ENCODE peak calls at places on chromosomes 16 and 17, in six cellular contexts. F is testis, P is heart left ventricle, I is GM12892, K is K562, Y is A549. B is an unnamed sample.

GRCh38 chr16:27436921-27437650 is 35.1 kb downstream of the IL21R start:
- DNase-seq in F (peak; percentile 7), P (no peak), I (no peak), K (no peak), Y (no peak), B (no peak)

GRCh38 chr17:16456770-16457316 is 35.1 kb downstream of the LRRC75A start:
- DNase-seq in F (peak; percentile 74), P (no peak), I (no peak), K (no peak), Y (no peak), B (no peak)

GRCh38 chr17:39727556-39727955 is 2.8 kb downstream of the MIEN1 start:
- DNase-seq in F (no peak), P (no peak), I (no peak), K (no peak), Y (no peak), B (no peak)

GRCh38 chr16:14548933-14549788 is 80.9 kb downstream of the PARN start:
- DNase-seq in F (no peak), P (no peak), I (no peak), K (no peak), Y (no peak), B (no peak)

GRCh38 chr17:82889496-82890338 is 49.9 kb upstream of the ZNF750 start:
- DNase-seq in F (no peak), P (peak; percentile 25), I (no peak), K (no peak), Y (no peak), B (peak; percentile 83)

GRCh38 chr17:44308865-44309264 is 464 bp downstream of the RUNDC3A start:
- DNase-seq in F (no peak), P (no peak), I (no peak), K (no peak), Y (no peak), B (peak; percentile 17)

GRCh38 chr17:78174332-78174869 is 6.0 kb downstream of the SYNGR2 start:
- DNase-seq in F (peak; percentile 65), P (peak; percentile 91), I (no peak), K (no peak), Y (no peak), B (peak; percentile 95)

GRCh38 chr16:68486671-68487495 is 38.6 kb upstream of the SMPD3 start:
- DNase-seq in F (no peak), P (no peak), I (no peak), K (no peak), Y (no peak), B (peak; percentile 63)

GRCh38 chr16:1333149-1333812 is at the start of gene BAIAP3:
- DNase-seq in F (peak; percentile 60), P (no peak), I (peak; percentile 64), K (peak; percentile 88), Y (peak; percentile 46), B (no peak)

GRCh38 chr16:16882766-16883165 is 503.8 kb downstream of the NPIPA7 start:
- DNase-seq in F (no peak), P (no peak), I (no peak), K (no peak), Y (no peak), B (no peak)

GRCh38 chr16:87845213-87845612 is 24.1 kb downstream of the SLC7A5 start:
- DNase-seq in F (peak; percentile 67), P (no peak), I (no peak), K (no peak), Y (no peak), B (no peak)

GRCh38 chr16:72066747-72067146 is 3.7 kb downstream of the HPR start:
- DNase-seq in F (no peak), P (no peak), I (no peak), K (peak; percentile 46), Y (peak; percentile 48), B (no peak)

GRCh38 chr16:52491216-52491615 is 55.7 kb downstream of the TOX3 start:
- DNase-seq in F (no peak), P (no peak), I (no peak), K (no peak), Y (no peak), B (no peak)

GRCh38 chr17:43560461-43561427 is 14.6 kb upstream of the ETV4 start:
- DNase-seq in F (no peak), P (no peak), I (no peak), K (no peak), Y (no peak), B (no peak)

GRCh38 chr16:85968041-85968920 is 69.3 kb downstream of the IRF8 start:
- DNase-seq in F (no peak), P (peak; percentile 35), I (no peak), K (no peak), Y (no peak), B (no peak)

GRCh38 chr17:50923611-50924010 is 57.5 kb upstream of the TOB1 start:
- DNase-seq in F (no peak), P (no peak), I (no peak), K (no peak), Y (no peak), B (peak; percentile 78)

GRCh38 chr17:10186771-10187425 is 11.5 kb downstream of the GAS7 start:
- DNase-seq in F (no peak), P (no peak), I (no peak), K (no peak), Y (no peak), B (no peak)

GRCh38 chr16:14120335-14120734 is 49.2 kb downstream of the MRTFB start:
- DNase-seq in F (no peak), P (no peak), I (no peak), K (no peak), Y (no peak), B (no peak)

GRCh38 chr16:49782405-49782804 is 73.5 kb downstream of the ZNF423 start:
- DNase-seq in F (no peak), P (no peak), I (no peak), K (no peak), Y (no peak), B (peak; percentile 55)

GRCh38 chr16:50863673-50864144 is 121.8 kb downstream of the CYLD start:
- DNase-seq in F (no peak), P (no peak), I (no peak), K (no peak), Y (no peak), B (no peak)

GRCh38 chr17:31216053-31216751 is 80.8 kb downstream of the OMG start:
- DNase-seq in F (no peak), P (no peak), I (no peak), K (no peak), Y (peak; percentile 23), B (no peak)

GRCh38 chr16:88315543-88316105 is 67.1 kb upstream of the ZNF469 start:
- DNase-seq in F (no peak), P (peak; percentile 65), I (no peak), K (peak; percentile 68), Y (peak; percentile 78), B (peak; percentile 10)

GRCh38 chr16:35685085-35685484 is 2225.7 kb downstream of the TP53TG3F start:
- DNase-seq in F (no peak), P (no peak), I (no peak), K (no peak), Y (no peak), B (no peak)

GRCh38 chr17:546456-546855 is 168.2 kb downstream of the VPS53 start:
- DNase-seq in F (no peak), P (no peak), I (no peak), K (no peak), Y (no peak), B (no peak)
- TF ChIP-seq POLR2A in F (no peak), P (no peak), I (no peak), K (no peak), Y (no peak), B (no peak)

GRCh38 chr17:21540502-21540901 is 151.8 kb upstream of the KCNJ18 start:
- DNase-seq in F (no peak), P (no peak), I (no peak), K (no peak), Y (no peak), B (no peak)

GRCh38 chr17:21539146-21539545 is 153.2 kb upstream of the KCNJ18 start:
- DNase-seq in F (no peak), P (no peak), I (no peak), K (no peak), Y (no peak), B (no peak)

GRCh38 chr17:21537302-21537701 is 155.0 kb upstream of the KCNJ18 start:
- DNase-seq in F (no peak), P (no peak), I (no peak), K (no peak), Y (no peak), B (no peak)

GRCh38 chr17:21535686-21536085 is 156.6 kb upstream of the KCNJ18 start:
- DNase-seq in F (no peak), P (no peak), I (no peak), K (no peak), Y (no peak), B (no peak)

DNA sequence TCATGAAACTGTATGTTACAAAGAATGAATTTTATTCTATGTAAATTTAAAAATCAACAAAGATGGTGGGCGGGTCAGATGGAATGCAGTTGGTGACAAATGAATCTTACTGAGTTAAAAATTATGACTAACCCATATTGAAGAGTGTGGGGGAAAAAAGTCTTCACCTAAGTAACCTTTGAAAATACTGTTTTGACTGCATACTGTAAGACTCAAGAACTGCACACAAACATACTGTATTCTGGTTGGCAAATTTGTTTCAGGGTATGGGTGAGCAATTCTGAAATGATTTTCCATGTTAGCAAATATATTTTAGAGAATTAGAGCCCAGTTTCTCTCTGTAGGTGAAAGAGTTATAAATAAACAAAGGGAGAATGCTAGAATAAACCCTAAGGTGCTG is 153.7 kb upstream of the KCNJ18 start:
- DNase-seq in F (no peak), P (no peak), I (no peak), K (no peak), Y (no peak), B (no peak)
- TF ChIP-seq POLR2A in F (no peak), P (no peak), I (no peak), K (no peak), Y (no peak), B (no peak)

GRCh38 chr17:47850692-47851573 is at the start of gene SP6:
- DNase-seq in F (peak; percentile 66), P (no peak), I (no peak), K (peak; percentile 92), Y (peak; percentile 91), B (peak; percentile 82)
- TF ChIP-seq POLR2A in F (no peak), P (peak; percentile 36), I (no peak), K (peak; percentile 60), Y (peak; percentile 74), B (no peak)

GRCh38 chr17:76672892-76673291 is 29.3 kb upstream of the ST6GALNAC1 start:
- DNase-seq in F (no peak), P (no peak), I (no peak), K (no peak), Y (no peak), B (no peak)

GRCh38 chr17:76671123-76671911 is 27.8 kb upstream of the ST6GALNAC1 start:
- DNase-seq in F (peak; percentile 100), P (peak; percentile 100), I (peak; percentile 95), K (peak; percentile 97), Y (peak; percentile 100), B (peak; percentile 99)

GRCh38 chr17:76672270-76672851 is 28.8 kb upstream of the ST6GALNAC1 start:
- DNase-seq in F (no peak), P (no peak), I (no peak), K (no peak), Y (no peak), B (no peak)

GRCh38 chr17:76670708-76671122 is 27.2 kb upstream of the ST6GALNAC1 start:
- DNase-seq in F (no peak), P (no peak), I (no peak), K (no peak), Y (no peak), B (no peak)

DNA sequence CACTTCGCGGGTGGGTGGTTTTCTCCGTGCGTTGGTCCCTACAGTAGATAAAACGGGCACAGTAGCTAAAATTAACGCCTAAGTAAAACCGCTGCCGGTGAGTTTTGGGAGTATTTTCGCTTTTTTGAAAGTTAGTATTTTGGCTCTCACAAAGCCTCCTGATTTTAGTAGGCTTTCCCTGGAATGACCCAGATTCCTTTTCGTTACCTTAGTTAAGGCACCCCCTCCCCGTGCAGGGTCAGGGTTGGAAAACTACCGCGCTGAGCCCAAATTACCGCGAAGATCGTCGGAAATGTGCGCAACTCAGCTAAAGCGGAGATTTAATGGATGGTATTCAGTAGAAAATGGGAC is 28.3 kb upstream of the ST6GALNAC1 start:
- DNase-seq in F (no peak), P (no peak), I (no peak), K (no peak), Y (no peak), B (no peak)
- TF ChIP-seq POLR2A in F (no peak), P (peak; percentile 77), I (peak; percentile 76), K (peak; percentile 81), Y (peak; percentile 12), B (peak; percentile 76)

B was measured in thyroid gland.